ENCODE peak calls at places on chromosome 17, in six cellular contexts. One of them, this sample, is unnamed.

GRCh38 chr17:38741853-38742421 is 6.2 kb downstream of the PCGF2 start:
- DNase-seq in progenitor cell of endocrine pancreas: no peak
- DNase-seq in EL: no peak
- DNase-seq in stimulated activated CD8-positive, alpha-beta memory T cell treated with anti-CD3 and anti-CD28 coated beads, Interleukin-15, amount 100 ng/mL, for 24 hours: no peak
- DNase-seq in NT2/D1: no peak
- DNase-seq in Daoy: no peak
- DNase-seq in this sample: no peak

GRCh38 chr17:78961571-78961970 is 18.2 kb downstream of the LGALS3BP start:
- DNase-seq in progenitor cell of endocrine pancreas: no peak
- DNase-seq in EL: peak; percentile 29
- DNase-seq in stimulated activated CD8-positive, alpha-beta memory T cell treated with anti-CD3 and anti-CD28 coated beads, Interleukin-15, amount 100 ng/mL, for 24 hours: no peak
- DNase-seq in NT2/D1: no peak
- DNase-seq in Daoy: no peak
- DNase-seq in this sample: no peak

GRCh38 chr17:29597361-29598172 is 4.6 kb downstream of the ANKRD13B start:
- DNase-seq in progenitor cell of endocrine pancreas: no peak
- DNase-seq in EL: no peak
- DNase-seq in stimulated activated CD8-positive, alpha-beta memory T cell treated with anti-CD3 and anti-CD28 coated beads, Interleukin-15, amount 100 ng/mL, for 24 hours: no peak
- DNase-seq in NT2/D1: no peak
- DNase-seq in Daoy: no peak
- DNase-seq in this sample: peak; percentile 54

GRCh38 chr17:5418858-5419355 is 555 bp downstream of the NUP88 start:
- DNase-seq in progenitor cell of endocrine pancreas: no peak
- DNase-seq in EL: peak; percentile 34
- DNase-seq in stimulated activated CD8-positive, alpha-beta memory T cell treated with anti-CD3 and anti-CD28 coated beads, Interleukin-15, amount 100 ng/mL, for 24 hours: peak; percentile 19
- DNase-seq in NT2/D1: peak; percentile 5
- DNase-seq in Daoy: peak; percentile 33
- DNase-seq in this sample: no peak

GRCh38 chr17:7515912-7516610 is 31.9 kb downstream of the POLR2A start:
- DNase-seq in progenitor cell of endocrine pancreas: no peak
- DNase-seq in EL: peak; percentile 12
- DNase-seq in stimulated activated CD8-positive, alpha-beta memory T cell treated with anti-CD3 and anti-CD28 coated beads, Interleukin-15, amount 100 ng/mL, for 24 hours: no peak
- DNase-seq in NT2/D1: no peak
- DNase-seq in Daoy: no peak
- DNase-seq in this sample: no peak

GRCh38 chr17:82528484-82529265 is 9.1 kb downstream of the FOXK2 start:
- DNase-seq in progenitor cell of endocrine pancreas: no peak
- DNase-seq in EL: peak; percentile 48
- DNase-seq in stimulated activated CD8-positive, alpha-beta memory T cell treated with anti-CD3 and anti-CD28 coated beads, Interleukin-15, amount 100 ng/mL, for 24 hours: no peak
- DNase-seq in NT2/D1: no peak
- DNase-seq in Daoy: peak; percentile 64
- DNase-seq in this sample: no peak

GRCh38 chr17:35449371-35449931 is 885 bp upstream of the SLFN13 start:
- DNase-seq in progenitor cell of endocrine pancreas: no peak
- DNase-seq in EL: peak; percentile 8
- DNase-seq in stimulated activated CD8-positive, alpha-beta memory T cell treated with anti-CD3 and anti-CD28 coated beads, Interleukin-15, amount 100 ng/mL, for 24 hours: no peak
- DNase-seq in NT2/D1: no peak
- DNase-seq in Daoy: no peak
- DNase-seq in this sample: peak; percentile 70

GRCh38 chr17:72122668-72123495 is 2.1 kb downstream of the SOX9 start:
- DNase-seq in progenitor cell of endocrine pancreas: peak; percentile 15
- DNase-seq in EL: peak; percentile 69
- DNase-seq in stimulated activated CD8-positive, alpha-beta memory T cell treated with anti-CD3 and anti-CD28 coated beads, Interleukin-15, amount 100 ng/mL, for 24 hours: no peak
- DNase-seq in NT2/D1: no peak
- DNase-seq in Daoy: peak; percentile 71
- DNase-seq in this sample: no peak

GRCh38 chr17:67212716-67213417 is 32.1 kb downstream of the HELZ start:
- DNase-seq in progenitor cell of endocrine pancreas: no peak
- DNase-seq in EL: peak; percentile 76
- DNase-seq in stimulated activated CD8-positive, alpha-beta memory T cell treated with anti-CD3 and anti-CD28 coated beads, Interleukin-15, amount 100 ng/mL, for 24 hours: no peak
- DNase-seq in NT2/D1: no peak
- DNase-seq in Daoy: no peak
- DNase-seq in this sample: no peak

GRCh38 chr17:40021471-40021961 is 6.3 kb downstream of the CSF3 start:
- DNase-seq in progenitor cell of endocrine pancreas: no peak
- DNase-seq in EL: peak; percentile 99
- DNase-seq in stimulated activated CD8-positive, alpha-beta memory T cell treated with anti-CD3 and anti-CD28 coated beads, Interleukin-15, amount 100 ng/mL, for 24 hours: no peak
- DNase-seq in NT2/D1: no peak
- DNase-seq in Daoy: peak; percentile 96
- DNase-seq in this sample: no peak

GRCh38 chr17:6947745-6948144 is 48.1 kb upstream of the ALOX12 start:
- DNase-seq in progenitor cell of endocrine pancreas: no peak
- DNase-seq in EL: no peak
- DNase-seq in stimulated activated CD8-positive, alpha-beta memory T cell treated with anti-CD3 and anti-CD28 coated beads, Interleukin-15, amount 100 ng/mL, for 24 hours: no peak
- DNase-seq in NT2/D1: no peak
- DNase-seq in Daoy: no peak
- DNase-seq in this sample: no peak

GRCh38 chr17:78803161-78803845 is 21.2 kb upstream of the CYTH1 start:
- DNase-seq in progenitor cell of endocrine pancreas: no peak
- DNase-seq in EL: no peak
- DNase-seq in stimulated activated CD8-positive, alpha-beta memory T cell treated with anti-CD3 and anti-CD28 coated beads, Interleukin-15, amount 100 ng/mL, for 24 hours: no peak
- DNase-seq in NT2/D1: no peak
- DNase-seq in Daoy: no peak
- DNase-seq in this sample: no peak

GRCh38 chr17:55177159-55177913 is 87.4 kb upstream of the HLF start:
- DNase-seq in progenitor cell of endocrine pancreas: no peak
- DNase-seq in EL: peak; percentile 7
- DNase-seq in stimulated activated CD8-positive, alpha-beta memory T cell treated with anti-CD3 and anti-CD28 coated beads, Interleukin-15, amount 100 ng/mL, for 24 hours: no peak
- DNase-seq in NT2/D1: no peak
- DNase-seq in Daoy: peak; percentile 9
- DNase-seq in this sample: no peak

GRCh38 chr17:42387663-42388380 is 420 bp downstream of the STAT3 start:
- DNase-seq in progenitor cell of endocrine pancreas: peak; percentile 21
- DNase-seq in EL: no peak
- DNase-seq in stimulated activated CD8-positive, alpha-beta memory T cell treated with anti-CD3 and anti-CD28 coated beads, Interleukin-15, amount 100 ng/mL, for 24 hours: no peak
- DNase-seq in NT2/D1: no peak
- DNase-seq in Daoy: peak; percentile 52
- DNase-seq in this sample: peak; percentile 80

GRCh38 chr17:33786478-33786877 is 468.6 kb upstream of the CCL2 start:
- DNase-seq in progenitor cell of endocrine pancreas: no peak
- DNase-seq in EL: no peak
- DNase-seq in stimulated activated CD8-positive, alpha-beta memory T cell treated with anti-CD3 and anti-CD28 coated beads, Interleukin-15, amount 100 ng/mL, for 24 hours: no peak
- DNase-seq in NT2/D1: no peak
- DNase-seq in Daoy: no peak
- DNase-seq in this sample: no peak

GRCh38 chr17:4536259-4536741 is 18.9 kb downstream of the MYBBP1A start:
- DNase-seq in progenitor cell of endocrine pancreas: no peak
- DNase-seq in EL: no peak
- DNase-seq in stimulated activated CD8-positive, alpha-beta memory T cell treated with anti-CD3 and anti-CD28 coated beads, Interleukin-15, amount 100 ng/mL, for 24 hours: no peak
- DNase-seq in NT2/D1: no peak
- DNase-seq in Daoy: peak; percentile 72
- DNase-seq in this sample: peak; percentile 75

GRCh38 chr17:68035131-68035522 is 408 bp upstream of the KPNA2 start:
- DNase-seq in progenitor cell of endocrine pancreas: peak; percentile 73
- DNase-seq in EL: no peak
- DNase-seq in stimulated activated CD8-positive, alpha-beta memory T cell treated with anti-CD3 and anti-CD28 coated beads, Interleukin-15, amount 100 ng/mL, for 24 hours: peak; percentile 69
- DNase-seq in NT2/D1: no peak
- DNase-seq in Daoy: peak; percentile 98
- DNase-seq in this sample: peak; percentile 90

This sample was measured in H1.